ENCODE peak calls at places on chromosome 16, in seven cellular contexts. One of them, this sample, is unnamed.
A peak's percentile ranks its signal among the peaks of the same experiment; 100 is the strongest.

GRCh38 chr16:48064971-48065370 is 90.8 kb downstream of the ABCC12 start:
- DNase-seq in stomach: no peak
- DNase-seq in stimulated activated CD4-positive, alpha-beta T cell treated with anti-CD3 and anti-CD28 coated beads, Interleukin-12 subunit alpha, Interleukin-12 subunit beta, amount 100 ng/mL, for 4 hours: no peak
- DNase-seq in GM18507: no peak
- DNase-seq in transverse colon: no peak
- DNase-seq in GM20000: no peak
- DNase-seq in NCI-H524 treated with DMSO at 0.1 percent for 48 hours: no peak
- DNase-seq in this sample: no peak

GRCh38 chr16:58022601-58023371 is 2.8 kb upstream of the MMP15 start:
- DNase-seq in stomach: peak; percentile 87
- DNase-seq in stimulated activated CD4-positive, alpha-beta T cell treated with anti-CD3 and anti-CD28 coated beads, Interleukin-12 subunit alpha, Interleukin-12 subunit beta, amount 100 ng/mL, for 4 hours: no peak
- DNase-seq in GM18507: no peak
- DNase-seq in transverse colon: peak; percentile 71
- DNase-seq in GM20000: no peak
- DNase-seq in NCI-H524 treated with DMSO at 0.1 percent for 48 hours: peak; percentile 25
- DNase-seq in this sample: no peak

GRCh38 chr16:74842413-74842812 is 67.8 kb upstream of the FA2H start:
- DNase-seq in stomach: no peak
- DNase-seq in stimulated activated CD4-positive, alpha-beta T cell treated with anti-CD3 and anti-CD28 coated beads, Interleukin-12 subunit alpha, Interleukin-12 subunit beta, amount 100 ng/mL, for 4 hours: no peak
- DNase-seq in GM18507: no peak
- DNase-seq in transverse colon: no peak
- DNase-seq in GM20000: no peak
- DNase-seq in NCI-H524 treated with DMSO at 0.1 percent for 48 hours: no peak
- DNase-seq in this sample: no peak

GRCh38 chr16:11636172-11636721 is 32.0 kb upstream of the SNN start:
- DNase-seq in stomach: peak; percentile 79
- DNase-seq in stimulated activated CD4-positive, alpha-beta T cell treated with anti-CD3 and anti-CD28 coated beads, Interleukin-12 subunit alpha, Interleukin-12 subunit beta, amount 100 ng/mL, for 4 hours: no peak
- DNase-seq in GM18507: no peak
- DNase-seq in transverse colon: peak; percentile 57
- DNase-seq in GM20000: no peak
- DNase-seq in NCI-H524 treated with DMSO at 0.1 percent for 48 hours: no peak
- DNase-seq in this sample: peak; percentile 89

GRCh38 chr16:2152695-2153506 is 2.7 kb upstream of the TRAF7 start:
- DNase-seq in stomach: peak; percentile 48
- DNase-seq in stimulated activated CD4-positive, alpha-beta T cell treated with anti-CD3 and anti-CD28 coated beads, Interleukin-12 subunit alpha, Interleukin-12 subunit beta, amount 100 ng/mL, for 4 hours: peak; percentile 32
- DNase-seq in GM18507: no peak
- DNase-seq in transverse colon: peak; percentile 51
- DNase-seq in GM20000: no peak
- DNase-seq in NCI-H524 treated with DMSO at 0.1 percent for 48 hours: no peak
- DNase-seq in this sample: no peak

GRCh38 chr16:55542459-55543082 is 23.9 kb upstream of the CAPNS2 start:
- DNase-seq in stomach: no peak
- DNase-seq in stimulated activated CD4-positive, alpha-beta T cell treated with anti-CD3 and anti-CD28 coated beads, Interleukin-12 subunit alpha, Interleukin-12 subunit beta, amount 100 ng/mL, for 4 hours: no peak
- DNase-seq in GM18507: no peak
- DNase-seq in transverse colon: no peak
- DNase-seq in GM20000: no peak
- DNase-seq in NCI-H524 treated with DMSO at 0.1 percent for 48 hours: no peak
- DNase-seq in this sample: no peak

GRCh38 chr16:89670496-89671431 is 13.1 kb downstream of the SPATA33 start:
- DNase-seq in stomach: no peak
- DNase-seq in stimulated activated CD4-positive, alpha-beta T cell treated with anti-CD3 and anti-CD28 coated beads, Interleukin-12 subunit alpha, Interleukin-12 subunit beta, amount 100 ng/mL, for 4 hours: no peak
- DNase-seq in GM18507: no peak
- DNase-seq in transverse colon: no peak
- DNase-seq in GM20000: no peak
- DNase-seq in NCI-H524 treated with DMSO at 0.1 percent for 48 hours: no peak
- DNase-seq in this sample: no peak

GRCh38 chr16:49277386-49277742 is 4.3 kb downstream of the CBLN1 start:
- DNase-seq in stomach: no peak
- DNase-seq in stimulated activated CD4-positive, alpha-beta T cell treated with anti-CD3 and anti-CD28 coated beads, Interleukin-12 subunit alpha, Interleukin-12 subunit beta, amount 100 ng/mL, for 4 hours: no peak
- DNase-seq in GM18507: no peak
- DNase-seq in transverse colon: no peak
- DNase-seq in GM20000: no peak
- DNase-seq in NCI-H524 treated with DMSO at 0.1 percent for 48 hours: no peak
- DNase-seq in this sample: no peak

GRCh38 chr16:56317998-56318912 is 107.1 kb downstream of the AMFR start:
- DNase-seq in stomach: peak; percentile 82
- DNase-seq in stimulated activated CD4-positive, alpha-beta T cell treated with anti-CD3 and anti-CD28 coated beads, Interleukin-12 subunit alpha, Interleukin-12 subunit beta, amount 100 ng/mL, for 4 hours: peak; percentile 71
- DNase-seq in GM18507: peak; percentile 79
- DNase-seq in transverse colon: peak; percentile 80
- DNase-seq in GM20000: peak; percentile 90
- DNase-seq in NCI-H524 treated with DMSO at 0.1 percent for 48 hours: no peak
- DNase-seq in this sample: peak; percentile 44

GRCh38 chr16:46976550-46976949 is 3.1 kb upstream of the DNAJA2 start:
- DNase-seq in stomach: peak; percentile 38
- DNase-seq in stimulated activated CD4-positive, alpha-beta T cell treated with anti-CD3 and anti-CD28 coated beads, Interleukin-12 subunit alpha, Interleukin-12 subunit beta, amount 100 ng/mL, for 4 hours: no peak
- DNase-seq in GM18507: no peak
- DNase-seq in transverse colon: peak; percentile 21
- DNase-seq in GM20000: no peak
- DNase-seq in NCI-H524 treated with DMSO at 0.1 percent for 48 hours: no peak
- DNase-seq in this sample: no peak

GRCh38 chr16:69763557-69763942 is 1.4 kb downstream of the WWP2 start:
- DNase-seq in stomach: no peak
- DNase-seq in stimulated activated CD4-positive, alpha-beta T cell treated with anti-CD3 and anti-CD28 coated beads, Interleukin-12 subunit alpha, Interleukin-12 subunit beta, amount 100 ng/mL, for 4 hours: no peak
- DNase-seq in GM18507: no peak
- DNase-seq in transverse colon: no peak
- DNase-seq in GM20000: no peak
- DNase-seq in NCI-H524 treated with DMSO at 0.1 percent for 48 hours: no peak
- DNase-seq in this sample: no peak

GRCh38 chr16:9260665-9261064 is 169.2 kb downstream of the HAPSTR1 start:
- DNase-seq in stomach: peak; percentile 45
- DNase-seq in stimulated activated CD4-positive, alpha-beta T cell treated with anti-CD3 and anti-CD28 coated beads, Interleukin-12 subunit alpha, Interleukin-12 subunit beta, amount 100 ng/mL, for 4 hours: no peak
- DNase-seq in GM18507: no peak
- DNase-seq in transverse colon: peak; percentile 37
- DNase-seq in GM20000: no peak
- DNase-seq in NCI-H524 treated with DMSO at 0.1 percent for 48 hours: no peak
- DNase-seq in this sample: peak; percentile 54

GRCh38 chr16:66324785-66325184 is 41.7 kb upstream of the CDH5 start:
- DNase-seq in stomach: no peak
- DNase-seq in stimulated activated CD4-positive, alpha-beta T cell treated with anti-CD3 and anti-CD28 coated beads, Interleukin-12 subunit alpha, Interleukin-12 subunit beta, amount 100 ng/mL, for 4 hours: no peak
- DNase-seq in GM18507: no peak
- DNase-seq in transverse colon: no peak
- DNase-seq in GM20000: no peak
- DNase-seq in NCI-H524 treated with DMSO at 0.1 percent for 48 hours: no peak
- DNase-seq in this sample: no peak

GRCh38 chr16:86375841-86376240 is 134.5 kb upstream of the FOXF1 start:
- DNase-seq in stomach: no peak
- DNase-seq in stimulated activated CD4-positive, alpha-beta T cell treated with anti-CD3 and anti-CD28 coated beads, Interleukin-12 subunit alpha, Interleukin-12 subunit beta, amount 100 ng/mL, for 4 hours: no peak
- DNase-seq in GM18507: no peak
- DNase-seq in transverse colon: no peak
- DNase-seq in GM20000: no peak
- DNase-seq in NCI-H524 treated with DMSO at 0.1 percent for 48 hours: no peak
- DNase-seq in this sample: no peak

This sample was measured in NCI-H748 treated with DMSO at 0.1 percent for 48 hours.